ENCODE peak calls at places on chromosomes 16 and 17, in nine cellular contexts. J is neural progenitor cell, V is GM23338, P is SK-N-SH, K is GM23248, G is HCT116, A is hepatocyte, Z is MM.1S, U is OCI-LY7. H is an unnamed sample. For H3K4me1, the result is how much of the 10 kb centered on the place peaks cover.

GRCh38 chr16:85253127-85253941 is 141.1 kb upstream of the CIBAR2 start:
- DNase-seq in J (peak), V (peak), P (peak), K (peak), G (no peak), A (peak), Z (peak), U (peak), H (peak)

GRCh38 chr16:89332248-89333245 is 115.0 kb downstream of the ZNF778 start:
- DNase-seq in J (no peak), V (no peak), P (no peak), K (peak), G (no peak), A (no peak), Z (no peak), U (peak), H (no peak)

GRCh38 chr16:15599303-15600070 is 43.5 kb downstream of the MARF1 start:
- DNase-seq in J (no peak), V (no peak), P (no peak), K (peak), G (no peak), A (no peak), Z (no peak), U (no peak), H (peak)

GRCh38 chr17:21248495-21248894 is 4.7 kb downstream of the NATD1 start:
- DNase-seq in J (no peak), V (no peak), P (no peak), K (no peak), G (no peak), A (no peak), Z (no peak), U (no peak), H (no peak)

GRCh38 chr16:27511657-27512056 is 38.1 kb downstream of the GTF3C1 start:
- DNase-seq in J (no peak), V (no peak), P (no peak), K (no peak), G (no peak), A (no peak), Z (no peak), U (no peak), H (no peak)

GRCh38 chr16:56732832-56733231 is 2.9 kb downstream of the NUP93 start:
- DNase-seq in J (no peak), V (no peak), P (no peak), K (no peak), G (no peak), A (no peak), Z (no peak), U (no peak), H (no peak)

GRCh38 chr17:19874256-19874655 is 6.5 kb upstream of the ULK2 start:
- DNase-seq in J (no peak), V (no peak), P (no peak), K (no peak), G (no peak), A (no peak), Z (no peak), U (no peak), H (no peak)

GRCh38 chr17:79183221-79184158 is 108.9 kb downstream of the ENGASE start:
- DNase-seq in J (peak), V (peak), P (peak), K (peak), G (no peak), A (peak), Z (no peak), U (no peak), H (no peak)

GRCh38 chr17:68993112-68993511 is 37.9 kb upstream of the ABCA8 start:
- DNase-seq in J (no peak), V (no peak), P (no peak), K (peak), G (no peak), A (peak), Z (no peak), U (no peak), H (peak)

GRCh38 chr17:60301644-60302043 is 90.3 kb downstream of the USP32 start:
- DNase-seq in J (no peak), V (no peak), P (no peak), K (no peak), G (no peak), A (no peak), Z (no peak), U (no peak), H (no peak)

GRCh38 chr16:78737630-78738029 is 638.2 kb downstream of the WWOX start:
- DNase-seq in J (no peak), V (no peak), P (no peak), K (no peak), G (no peak), A (no peak), Z (no peak), U (no peak), H (no peak)

GRCh38 chr17:50564916-50565315 is 4.4 kb downstream of the CACNA1G start:
- DNase-seq in J (no peak), V (no peak), P (peak), K (peak), G (no peak), A (peak), Z (no peak), U (no peak), H (no peak)

GRCh38 chr17:45101883-45102811 is 30.2 kb downstream of the PLCD3 start:
- DNase-seq in J (no peak), V (no peak), P (no peak), K (peak), G (no peak), A (peak), Z (no peak), U (no peak), H (no peak)

GRCh38 chr17:44898768-44899073 is 524 bp downstream of the EFTUD2 start:
- DNase-seq in J (no peak), V (peak), P (no peak), K (peak), G (no peak), A (peak), Z (no peak), U (no peak), H (peak)

GRCh38 chr16:68422396-68422964 is 25.8 kb downstream of the SMPD3 start:
- DNase-seq in J (no peak), V (no peak), P (no peak), K (no peak), G (no peak), A (no peak), Z (no peak), U (no peak), H (no peak)

GRCh38 chr17:39623356-39623950 is 3.3 kb upstream of the PPP1R1B start:
- DNase-seq in J (peak), V (peak), P (peak), K (peak), G (no peak), A (peak), Z (peak), U (peak), H (peak)

GRCh38 chr16:87724490-87725291 is 41.1 kb downstream of the KLHDC4 start:
- DNase-seq in J (no peak), V (no peak), P (no peak), K (no peak), G (no peak), A (no peak), Z (no peak), U (peak), H (no peak)

GRCh38 chr16:78034530-78034929 is 12.2 kb downstream of the CLEC3A start:
- DNase-seq in J (no peak), V (no peak), P (no peak), K (no peak), G (no peak), A (no peak), Z (no peak), U (no peak), H (no peak)

GRCh38 chr17:77140878-77141767 is at the start of gene SEC14L1:
- DNase-seq in J (peak), V (peak), P (peak), K (peak), G (no peak), A (peak), Z (peak), U (peak), H (peak)

GRCh38 chr16:90047714-90048346 is 28.6 kb upstream of the DBNDD1 start:
- DNase-seq in J (no peak), V (peak), P (peak), K (peak), G (no peak), A (peak), Z (no peak), U (no peak), H (no peak)

GRCh38 chr17:35665662-35666061 is 65.8 kb upstream of the RASL10B start:
- DNase-seq in J (no peak), V (no peak), P (no peak), K (no peak), G (no peak), A (no peak), Z (no peak), U (no peak), H (no peak)

GRCh38 chr17:55783684-55784245 is 32.9 kb downstream of the PCTP start:
- DNase-seq in J (no peak), V (no peak), P (peak), K (peak), G (no peak), A (peak), Z (no peak), U (no peak), H (no peak)

GRCh38 chr16:54280751-54281150 is 5.8 kb downstream of the IRX3 start:
- DNase-seq in J (no peak), V (no peak), P (no peak), K (peak), G (peak), A (no peak), Z (no peak), U (no peak), H (no peak)

GRCh38 chr16:50636865-50637374 is 44.2 kb downstream of the SNX20 start:
- DNase-seq in J (no peak), V (no peak), P (no peak), K (no peak), G (no peak), A (no peak), Z (no peak), U (no peak), H (no peak)

GRCh38 chr16:3015865-3016521 is 2.0 kb downstream of the CLDN6 start:
- DNase-seq in J (no peak), V (no peak), P (no peak), K (no peak), G (no peak), A (no peak), Z (no peak), U (no peak), H (no peak)

GRCh38 chr17:45371414-45372324 is 54.8 kb upstream of the MAP3K14 start:
- DNase-seq in J (peak), V (peak), P (peak), K (peak), G (peak), A (peak), Z (no peak), U (no peak), H (peak)

GRCh38 chr17:38871247-38871991 is 1.6 kb downstream of the LASP1 start:
- DNase-seq in J (peak), V (peak), P (no peak), K (peak), G (no peak), A (peak), Z (peak), U (peak), H (peak)

GRCh38 chr16:79401157-79401556 is 199.4 kb downstream of the MAF start:
- DNase-seq in J (no peak), V (no peak), P (no peak), K (no peak), G (no peak), A (no peak), Z (no peak), U (no peak), H (no peak)

GRCh38 chr17:61361084-61361483 is 38.6 kb upstream of the TBX2 start:
- DNase-seq in J (no peak), V (no peak), P (no peak), K (peak), G (no peak), A (no peak), Z (no peak), U (no peak), H (peak)

GRCh38 chr17:72305472-72305871 is 184.7 kb downstream of the SOX9 start:
- DNase-seq in J (no peak), V (no peak), P (no peak), K (peak), G (no peak), A (no peak), Z (no peak), U (no peak), H (no peak)

GRCh38 chr16:68380676-68381362 is 67.5 kb downstream of the SMPD3 start:
- DNase-seq in J (no peak), V (no peak), P (no peak), K (no peak), G (no peak), A (no peak), Z (no peak), U (no peak), H (no peak)

GRCh38 chr17:64099543-64099942 is 30.4 kb downstream of the ERN1 start:
- DNase-seq in J (peak), V (no peak), P (no peak), K (no peak), G (no peak), A (no peak), Z (no peak), U (no peak), H (no peak)

GRCh38 chr17:58693208-58693607 is 806 bp downstream of the RAD51C start:
- DNase-seq in J (no peak), V (no peak), P (no peak), K (peak), G (no peak), A (no peak), Z (no peak), U (peak), H (no peak)

GRCh38 chr16:27317320-27317719 is 3.5 kb downstream of the IL4R start:
- DNase-seq in J (no peak), V (no peak), P (no peak), K (no peak), G (no peak), A (no peak), Z (no peak), U (no peak), H (no peak)

GRCh38 chr17:8384801-8385335 is 1.9 kb upstream of the RPL26 start:
- DNase-seq in J (peak), V (peak), P (no peak), K (peak), G (peak), A (peak), Z (no peak), U (no peak), H (peak)

GRCh38 chr17:20975566-20975965 is 67.2 kb downstream of the USP22 start:
- DNase-seq in J (no peak), V (no peak), P (no peak), K (peak), G (no peak), A (no peak), Z (no peak), U (no peak), H (peak)

GRCh38 chr17:47735536-47736011 is 2.5 kb downstream of the TBX21 start:
- DNase-seq in J (no peak), V (no peak), P (peak), K (no peak), G (no peak), A (no peak), Z (no peak), U (no peak), H (no peak)

GRCh38 chr17:47739150-47739549 is 6.1 kb downstream of the TBX21 start:
- DNase-seq in J (no peak), V (no peak), P (no peak), K (no peak), G (no peak), A (no peak), Z (no peak), U (no peak), H (no peak)

GRCh38 chr17:47736501-47737211 is 3.6 kb downstream of the TBX21 start:
- DNase-seq in J (peak), V (no peak), P (no peak), K (no peak), G (no peak), A (no peak), Z (no peak), U (no peak), H (no peak)

GRCh38 chr17:47741109-47741792 is 8.2 kb downstream of the TBX21 start:
- DNase-seq in J (no peak), V (no peak), P (no peak), K (no peak), G (no peak), A (no peak), Z (no peak), U (no peak), H (no peak)

GRCh38 chr17:47738178-47738577 is 5.1 kb downstream of the TBX21 start:
- DNase-seq in J (no peak), V (no peak), P (no peak), K (no peak), G (no peak), A (no peak), Z (no peak), U (no peak), H (no peak)
- H3K4me1 ChIP-seq in J (under half), V (under half), P (under half), K (under half), G (under half), A (under half), Z (under half), U (under half), H (under half)

GRCh38 chr16:745739-746138 is 4.9 kb upstream of the CIAO3 start:
- DNase-seq in J (peak), V (peak), P (peak), K (no peak), G (no peak), A (peak), Z (peak), U (peak), H (no peak)
- TF ChIP-seq EZH2phosphoT487 in J (no peak), V (no peak), P (no peak), K (no peak), G (no peak), A (no peak), Z (no peak), U (no peak), H (no peak)

GRCh38 chr17:17943281-17943984 is 28.8 kb downstream of the TOM1L2 start:
- DNase-seq in J (no peak), V (peak), P (no peak), K (no peak), G (no peak), A (no peak), Z (no peak), U (peak), H (no peak)

GRCh38 chr17:17942846-17943245 is 29.4 kb downstream of the TOM1L2 start:
- DNase-seq in J (no peak), V (no peak), P (no peak), K (peak), G (no peak), A (no peak), Z (no peak), U (no peak), H (peak)

GRCh38 chr17:17944743-17945142 is 27.5 kb downstream of the TOM1L2 start:
- DNase-seq in J (peak), V (no peak), P (no peak), K (no peak), G (no peak), A (no peak), Z (no peak), U (no peak), H (no peak)

GRCh38 chr17:17946104-17946503 is 26.1 kb downstream of the TOM1L2 start:
- DNase-seq in J (no peak), V (no peak), P (no peak), K (no peak), G (no peak), A (no peak), Z (no peak), U (no peak), H (no peak)

GRCh38 chr17:17944253-17944652 is 27.9 kb downstream of the TOM1L2 start:
- DNase-seq in J (no peak), V (no peak), P (no peak), K (no peak), G (no peak), A (no peak), Z (no peak), U (no peak), H (no peak)
- H3K4me1 ChIP-seq in J (under half), V (under half), P (half or more), K (half or more), G (half or more), A (half or more), Z (under half), U (under half), H (half or more)

GRCh38 chr16:73230651-73231050 is 182.7 kb upstream of the ZFHX3 start:
- DNase-seq in J (no peak), V (no peak), P (peak), K (no peak), G (no peak), A (no peak), Z (no peak), U (no peak), H (no peak)

GRCh38 chr16:73233423-73233762 is 185.5 kb upstream of the ZFHX3 start:
- DNase-seq in J (no peak), V (no peak), P (no peak), K (no peak), G (no peak), A (no peak), Z (no peak), U (no peak), H (no peak)

GRCh38 chr16:73231969-73232554 is 184.1 kb upstream of the ZFHX3 start:
- DNase-seq in J (no peak), V (no peak), P (peak), K (no peak), G (no peak), A (no peak), Z (no peak), U (no peak), H (no peak)

GRCh38 chr16:73231379-73231778 is 183.5 kb upstream of the ZFHX3 start:
- DNase-seq in J (no peak), V (no peak), P (no peak), K (no peak), G (no peak), A (no peak), Z (no peak), U (no peak), H (no peak)

GRCh38 chr16:73232555-73233422 is 184.9 kb upstream of the ZFHX3 start:
- DNase-seq in J (no peak), V (no peak), P (peak), K (no peak), G (peak), A (peak), Z (no peak), U (no peak), H (peak)
- TF ChIP-seq EZH2phosphoT487 in J (no peak), V (no peak), P (no peak), K (no peak), G (no peak), A (no peak), Z (no peak), U (no peak), H (no peak)

H was measured in PC-3.